ENCODE peak calls at places on chromosomes 12 and 14, in six cellular contexts. P is mucosa of gallbladder, L is KBM-7, R is T1000, Z is DMS79 treated with DMSO at 0.1 percent for 48 hours, V is Daoy. X is an unnamed sample.
A peak's percentile ranks its signal among the peaks of the same experiment; 100 is the strongest.

GRCh38 chr12:45974171-45974719 is 16.1 kb downstream of the SCAF11 start:
- DNase-seq in P (no peak), L (no peak), R (no peak), Z (no peak), V (no peak), X (no peak)

GRCh38 chr12:117143008-117143532 is 43.9 kb upstream of the TESC start:
- DNase-seq in P (peak; percentile 33), L (no peak), R (no peak), Z (no peak), V (no peak), X (no peak)

GRCh38 chr12:4412462-4412861 is 33.0 kb upstream of the FGF23 start:
- DNase-seq in P (no peak), L (peak; percentile 55), R (no peak), Z (no peak), V (peak; percentile 17), X (no peak)

GRCh38 chr14:101124860-101125259 is 221.3 kb upstream of the RTL1 start:
- DNase-seq in P (no peak), L (no peak), R (no peak), Z (no peak), V (peak; percentile 1), X (no peak)

GRCh38 chr14:93648440-93649168 is 139.7 kb downstream of the PRIMA1 start:
- DNase-seq in P (no peak), L (peak; percentile 56), R (no peak), Z (peak; percentile 17), V (peak; percentile 26), X (peak; percentile 41)

GRCh38 chr14:50667491-50668007 is 557 bp downstream of the SAV1 start:
- DNase-seq in P (peak; percentile 21), L (no peak), R (no peak), Z (peak; percentile 74), V (no peak), X (no peak)

GRCh38 chr12:26128180-26128579 is 3.3 kb upstream of the BHLHE41 start:
- DNase-seq in P (no peak), L (no peak), R (no peak), Z (no peak), V (no peak), X (no peak)

GRCh38 chr12:122116707-122117535 is 38.4 kb downstream of the MLXIP start:
- DNase-seq in P (no peak), L (no peak), R (no peak), Z (no peak), V (no peak), X (no peak)

GRCh38 chr12:19922687-19923086 is 445.6 kb upstream of the PDE3A start:
- DNase-seq in P (peak; percentile 53), L (no peak), R (no peak), Z (no peak), V (no peak), X (no peak)

GRCh38 chr14:60970146-60970545 is 10.7 kb downstream of the TRMT5 start:
- DNase-seq in P (no peak), L (peak; percentile 50), R (no peak), Z (no peak), V (no peak), X (no peak)

GRCh38 chr12:62575036-62575435 is 108.4 kb downstream of the MON2 start:
- DNase-seq in P (no peak), L (no peak), R (no peak), Z (no peak), V (no peak), X (no peak)

GRCh38 chr12:5872745-5873144 is 72.3 kb downstream of the ANO2 start:
- DNase-seq in P (no peak), L (no peak), R (no peak), Z (no peak), V (peak; percentile 47), X (no peak)

GRCh38 chr12:116213885-116214527 is 63.5 kb downstream of the MED13L start:
- DNase-seq in P (no peak), L (no peak), R (no peak), Z (peak; percentile 21), V (no peak), X (no peak)

GRCh38 chr12:90090929-90091651 is 382.5 kb upstream of the ATP2B1 start:
- DNase-seq in P (no peak), L (peak; percentile 8), R (peak; percentile 70), Z (no peak), V (peak; percentile 96), X (no peak)

GRCh38 chr14:52840916-52841315 is 49.5 kb upstream of the GNPNAT1 start:
- DNase-seq in P (peak; percentile 18), L (no peak), R (peak; percentile 15), Z (no peak), V (peak; percentile 53), X (no peak)

GRCh38 chr14:85572021-85572420 is 42.1 kb downstream of the FLRT2 start:
- DNase-seq in P (no peak), L (no peak), R (no peak), Z (no peak), V (no peak), X (no peak)

GRCh38 chr14:103889313-103890051 is 38.8 kb upstream of the TDRD9 start:
- DNase-seq in P (peak; percentile 27), L (no peak), R (no peak), Z (no peak), V (peak; percentile 74), X (no peak)

GRCh38 chr12:106141003-106141402 is 2.2 kb upstream of the NUAK1 start:
- DNase-seq in P (no peak), L (no peak), R (no peak), Z (no peak), V (no peak), X (no peak)

GRCh38 chr12:18653465-18653864 is 84.3 kb downstream of the PLCZ1 start:
- DNase-seq in P (no peak), L (no peak), R (no peak), Z (no peak), V (no peak), X (no peak)

GRCh38 chr14:38808734-38809455 is 294.1 kb downstream of the SEC23A start:
- DNase-seq in P (no peak), L (peak; percentile 3), R (no peak), Z (no peak), V (no peak), X (peak; percentile 7)

GRCh38 chr12:58346032-58346632 is 404.8 kb downstream of the ATP23 start:
- DNase-seq in P (no peak), L (peak; percentile 38), R (no peak), Z (no peak), V (peak; percentile 26), X (peak; percentile 15)

GRCh38 chr14:106228541-106229158 is 702.3 kb downstream of the TMEM121 start:
- DNase-seq in P (no peak), L (no peak), R (no peak), Z (no peak), V (no peak), X (no peak)

GRCh38 chr12:69588527-69588926 is 3.3 kb downstream of the CCT2 start:
- DNase-seq in P (no peak), L (no peak), R (no peak), Z (no peak), V (no peak), X (no peak)